ENCODE peak calls at places on chromosomes 7 and 10, in four cellular contexts. B, E, M and X are unnamed samples.

GRCh38 chr7:66359656-66360211 is 154.6 kb downstream of the TPST1 start:
- DNase-seq in B (no peak), E (no peak), M (no peak), X (no peak)

GRCh38 chr10:69287181-69287580 is 8.9 kb downstream of the HK1 start:
- DNase-seq in B (no peak), E (no peak), M (no peak), X (no peak)

GRCh38 chr7:12067156-12067831 is 143.8 kb upstream of the TMEM106B start:
- DNase-seq in B (peak; percentile 40), E (peak; percentile 83), M (peak; percentile 5), X (peak; percentile 48)

GRCh38 chr10:47276071-47276470 is 23.9 kb upstream of the GDF10 start:
- DNase-seq in B (no peak), E (peak; percentile 16), M (no peak), X (no peak)

GRCh38 chr7:41033526-41033925 is 669.4 kb downstream of the INHBA start:
- DNase-seq in B (no peak), E (no peak), M (no peak), X (no peak)

GRCh38 chr7:76998263-76998666 is 33.9 kb downstream of the SPDYE17 start:
- DNase-seq in B (peak; percentile 8), E (no peak), M (no peak), X (no peak)

GRCh38 chr10:99522511-99523250 is 10.1 kb upstream of the NKX2-3 start:
- DNase-seq in B (no peak), E (peak; percentile 89), M (no peak), X (no peak)

GRCh38 chr10:27482984-27483956 is 20.8 kb upstream of the RAB18 start:
- DNase-seq in B (no peak), E (no peak), M (no peak), X (no peak)

GRCh38 chr7:112484671-112485097 is 3.9 kb downstream of the LSMEM1 start:
- DNase-seq in B (no peak), E (no peak), M (no peak), X (peak; percentile 68)

GRCh38 chr10:93481213-93481930 is 762 bp downstream of the MYOF start:
- DNase-seq in B (no peak), E (no peak), M (no peak), X (no peak)

GRCh38 chr10:108031505-108031904 is 867.0 kb upstream of the SORCS1 start:
- DNase-seq in B (no peak), E (no peak), M (no peak), X (no peak)

GRCh38 chr7:148242271-148242801 is 348.2 kb upstream of the C7orf33 start:
- DNase-seq in B (peak; percentile 73), E (no peak), M (no peak), X (peak; percentile 30)

GRCh38 chr10:33893502-33893901 is 559.0 kb upstream of the NRP1 start:
- DNase-seq in B (no peak), E (no peak), M (no peak), X (no peak)

GRCh38 chr7:133836666-133837065 is 290.5 kb upstream of the LRGUK start:
- DNase-seq in B (no peak), E (no peak), M (no peak), X (no peak)

GRCh38 chr7:157224627-157225026 is 85.9 kb downstream of the UBE3C start:
- DNase-seq in B (no peak), E (no peak), M (no peak), X (peak; percentile 23)

GRCh38 chr10:95447733-95448132 is 113.4 kb downstream of the SORBS1 start:
- DNase-seq in B (no peak), E (no peak), M (no peak), X (no peak)
- TF ChIP-seq HDAC6 in B (no peak), E (no peak), M (no peak), X (no peak)

DNA sequence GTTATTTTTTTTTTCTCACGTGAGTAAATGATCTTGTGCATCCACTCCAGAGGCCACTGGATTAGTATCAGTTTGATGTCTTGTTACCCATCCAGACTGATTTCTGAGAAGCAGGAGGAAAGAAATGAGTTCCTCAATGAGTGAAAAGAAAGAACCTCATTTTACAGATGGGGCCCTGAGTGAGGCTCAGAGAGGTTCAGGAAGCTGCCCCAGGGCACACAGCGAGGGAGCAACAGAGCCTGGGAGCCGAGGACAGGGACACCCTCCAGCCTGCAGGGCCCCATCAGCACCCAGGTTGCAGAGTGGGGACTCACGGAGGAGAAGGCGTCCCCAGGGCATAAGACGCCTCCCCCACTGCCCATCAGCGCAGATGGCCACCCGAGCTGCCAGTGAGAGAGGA is 30.9 kb upstream of the TNRC18 start:
- DNase-seq in B (no peak), E (no peak), M (no peak), X (no peak)
- TF ChIP-seq HDAC6 in B (no peak), E (no peak), M (no peak), X (no peak)

GRCh38 chr7:101134399-101134980 is 7.6 kb downstream of the SERPINE1 start:
- DNase-seq in B (no peak), E (no peak), M (no peak), X (no peak)
- TF ChIP-seq HDAC6 in B (no peak), E (no peak), M (no peak), X (no peak)

DNA sequence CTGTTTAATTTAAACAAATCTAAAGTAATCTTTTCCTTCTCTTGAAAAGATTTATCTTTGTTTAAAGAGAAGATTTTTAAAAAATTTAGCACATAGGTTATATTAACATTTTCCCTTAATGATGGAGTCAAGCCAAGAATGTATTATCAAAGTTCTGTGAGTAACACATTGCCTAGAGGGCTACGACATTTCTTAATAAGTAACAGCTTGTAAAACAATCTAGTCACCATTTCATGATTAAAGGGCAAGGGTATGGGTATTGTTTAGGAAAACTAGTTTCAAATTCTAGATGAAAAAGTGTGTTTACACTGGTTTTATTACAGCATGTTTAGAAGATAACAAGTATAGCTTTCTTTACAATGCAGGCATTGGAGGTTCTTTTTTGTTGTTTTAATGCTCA is 28.6 kb upstream of the LAMB4 start:
- DNase-seq in B (no peak), E (no peak), M (no peak), X (no peak)
- TF ChIP-seq HDAC6 in B (no peak), E (no peak), M (no peak), X (no peak)

DNA sequence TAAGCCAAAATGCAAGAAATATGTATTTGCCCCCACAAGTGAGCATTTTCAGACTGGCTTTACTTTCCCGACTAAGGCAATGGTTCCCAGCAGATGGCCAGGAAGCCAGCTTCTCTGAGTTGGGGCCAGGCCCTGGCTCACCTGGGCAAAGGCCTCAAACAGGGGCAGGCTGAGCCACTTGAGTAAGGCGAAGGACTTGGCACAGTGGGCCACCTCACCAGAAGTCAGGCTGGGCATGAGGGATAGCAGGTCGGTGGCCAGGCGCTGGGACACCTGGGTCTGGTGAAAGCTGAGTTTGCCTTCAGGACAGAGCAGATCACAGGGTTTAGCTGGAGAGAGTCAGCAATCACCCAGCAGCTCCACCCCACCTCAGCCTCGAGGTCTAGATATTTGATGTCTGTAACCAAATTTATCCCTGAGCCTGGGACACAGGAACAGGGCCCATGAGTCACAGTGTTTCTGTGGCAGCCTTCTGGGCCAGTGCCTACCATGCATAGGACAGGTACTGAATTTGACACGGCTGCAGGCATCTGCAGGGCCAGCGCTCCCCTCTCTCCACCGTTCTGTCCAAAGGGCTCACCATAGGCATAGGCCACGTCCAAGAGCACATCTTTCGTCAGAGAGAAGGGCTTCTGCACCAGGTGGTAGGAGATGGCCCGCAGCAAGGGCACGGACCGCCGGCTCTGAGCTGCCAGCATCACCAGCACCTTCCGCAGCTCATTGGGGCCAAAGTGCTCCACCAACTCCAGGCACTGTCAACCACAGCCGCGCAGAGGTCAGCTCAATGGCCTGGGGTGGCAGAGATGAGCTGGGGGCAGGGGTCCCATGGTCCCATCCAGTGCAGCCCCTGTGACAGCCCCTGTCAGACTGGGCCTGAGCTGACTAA is 7.3 kb downstream of the TBRG4 start:
- DNase-seq in B (no peak), E (no peak), M (no peak), X (no peak)
- TF ChIP-seq HDAC6 in B (no peak), E (no peak), M (no peak), X (no peak)

GRCh38 chr7:150854066-150855000 is 2.0 kb downstream of the AOC1 start:
- DNase-seq in B (no peak), E (peak; percentile 38), M (no peak), X (no peak)

GRCh38 chr7:150857276-150858055 is 5.1 kb downstream of the AOC1 start:
- DNase-seq in B (no peak), E (peak; percentile 37), M (no peak), X (no peak)

GRCh38 chr7:150855476-150856302 is 3.4 kb downstream of the AOC1 start:
- DNase-seq in B (no peak), E (no peak), M (no peak), X (no peak)

GRCh38 chr7:150856303-150857275 is 4.3 kb downstream of the AOC1 start:
- DNase-seq in B (no peak), E (peak; percentile 38), M (no peak), X (no peak)

GRCh38 chr7:150855046-150855445 is 2.7 kb downstream of the AOC1 start:
- DNase-seq in B (no peak), E (peak; percentile 40), M (no peak), X (no peak)
- TF ChIP-seq HDAC6 in B (no peak), E (no peak), M (no peak), X (no peak)

GRCh38 chr10:130190065-130190736 is 54.0 kb downstream of the GLRX3 start:
- DNase-seq in B (no peak), E (peak; percentile 99), M (peak; percentile 13), X (peak; percentile 68)
- TF ChIP-seq HDAC6 in B (no peak), E (no peak), M (no peak), X (no peak)

GRCh38 chr7:29156798-29157461 is 10.6 kb upstream of the CPVL start:
- DNase-seq in B (no peak), E (no peak), M (no peak), X (no peak)
- TF ChIP-seq HDAC6 in B (no peak), E (no peak), M (no peak), X (no peak)